ENCODE peak calls at places on chromosomes 3 and 15, in four cellular contexts. One of them, this sample, is unnamed.

GRCh38 chr3:52811452-52812011 is 16.9 kb downstream of the ITIH3 start:
- DNase-seq in heart right ventricle: no peak
- DNase-seq in cardiac muscle cell: no peak
- DNase-seq in PC-9: no peak
- DNase-seq in this sample: no peak

GRCh38 chr3:53806182-53807116 is 39.8 kb downstream of the CHDH start:
- DNase-seq in cardiac muscle cell: no peak
- DNase-seq in PC-9: no peak
- DNase-seq in heart right ventricle: peak; percentile 30
- DNase-seq in this sample: no peak

GRCh38 chr3:54818942-54819341 is 108.9 kb downstream of the LRTM1 start:
- DNase-seq in heart right ventricle: no peak
- DNase-seq in cardiac muscle cell: no peak
- DNase-seq in PC-9: no peak
- DNase-seq in this sample: no peak

GRCh38 chr3:64995857-64996564 is 308.2 kb upstream of the ADAMTS9 start:
- DNase-seq in cardiac muscle cell: peak; percentile 9
- DNase-seq in PC-9: no peak
- DNase-seq in heart right ventricle: no peak
- DNase-seq in this sample: no peak

GRCh38 chr15:76393614-76394013 is 57.0 kb downstream of the ISL2 start:
- DNase-seq in cardiac muscle cell: no peak
- DNase-seq in heart right ventricle: no peak
- DNase-seq in PC-9: no peak
- DNase-seq in this sample: no peak

GRCh38 chr15:88654430-88655102 is 15.8 kb downstream of the ISG20 start:
- DNase-seq in PC-9: no peak
- DNase-seq in cardiac muscle cell: no peak
- DNase-seq in heart right ventricle: no peak
- DNase-seq in this sample: no peak

GRCh38 chr3:111947179-111947727 is 31.6 kb upstream of the ABHD10 start:
- DNase-seq in cardiac muscle cell: no peak
- DNase-seq in PC-9: no peak
- DNase-seq in heart right ventricle: no peak
- DNase-seq in this sample: no peak

GRCh38 chr3:115615001-115615447 is 8.3 kb upstream of the GAP43 start:
- DNase-seq in heart right ventricle: no peak
- DNase-seq in cardiac muscle cell: no peak
- DNase-seq in PC-9: peak; percentile 47
- DNase-seq in this sample: no peak

GRCh38 chr3:9932843-9933560 is 632 bp upstream of the CRELD1 start:
- DNase-seq in heart right ventricle: peak; percentile 85
- DNase-seq in PC-9: peak; percentile 70
- DNase-seq in cardiac muscle cell: peak; percentile 87
- DNase-seq in this sample: peak; percentile 53

GRCh38 chr15:75107905-75108838 is 84.8 kb downstream of the PPCDC start:
- DNase-seq in heart right ventricle: peak; percentile 21
- DNase-seq in cardiac muscle cell: no peak
- DNase-seq in PC-9: peak; percentile 74
- DNase-seq in this sample: no peak

GRCh38 chr15:92113832-92114231 is 260.3 kb downstream of the SLCO3A1 start:
- DNase-seq in cardiac muscle cell: no peak
- DNase-seq in PC-9: no peak
- DNase-seq in heart right ventricle: no peak
- DNase-seq in this sample: no peak

GRCh38 chr3:65875395-65876027 is 163.2 kb downstream of the MAGI1 start:
- DNase-seq in PC-9: no peak
- DNase-seq in heart right ventricle: no peak
- DNase-seq in cardiac muscle cell: no peak
- DNase-seq in this sample: no peak

GRCh38 chr3:12656850-12657249 is 7.1 kb downstream of the RAF1 start:
- DNase-seq in heart right ventricle: no peak
- DNase-seq in PC-9: no peak
- DNase-seq in cardiac muscle cell: no peak
- DNase-seq in this sample: no peak

GRCh38 chr15:64651573-64652260 is 123.7 kb downstream of the RBPMS2 start:
- DNase-seq in heart right ventricle: no peak
- DNase-seq in cardiac muscle cell: no peak
- DNase-seq in PC-9: peak; percentile 11
- DNase-seq in this sample: no peak

GRCh38 chr3:17850448-17850847 is 108.0 kb upstream of the TBC1D5 start:
- DNase-seq in heart right ventricle: no peak
- DNase-seq in cardiac muscle cell: no peak
- DNase-seq in PC-9: no peak
- DNase-seq in this sample: no peak

GRCh38 chr15:71800835-71801745 is 9.3 kb upstream of the NR2E3 start:
- DNase-seq in heart right ventricle: no peak
- DNase-seq in cardiac muscle cell: peak; percentile 77
- DNase-seq in PC-9: peak; percentile 60
- DNase-seq in this sample: no peak

GRCh38 chr15:70348581-70349344 is 251.0 kb upstream of the TLE3 start:
- DNase-seq in heart right ventricle: no peak
- DNase-seq in cardiac muscle cell: no peak
- DNase-seq in PC-9: no peak
- DNase-seq in this sample: peak; percentile 74

GRCh38 chr15:49645937-49646336 is 25.1 kb downstream of the DTWD1 start:
- DNase-seq in PC-9: peak; percentile 33
- DNase-seq in heart right ventricle: no peak
- DNase-seq in cardiac muscle cell: no peak
- DNase-seq in this sample: no peak

GRCh38 chr3:229262-229661 is 32.7 kb downstream of the CHL1 start:
- DNase-seq in cardiac muscle cell: no peak
- DNase-seq in heart right ventricle: no peak
- DNase-seq in PC-9: no peak
- DNase-seq in this sample: no peak

GRCh38 chr15:91853968-91854943 is 748 bp downstream of the SLCO3A1 start:
- DNase-seq in heart right ventricle: peak; percentile 64
- DNase-seq in PC-9: peak; percentile 51
- DNase-seq in cardiac muscle cell: peak; percentile 73
- DNase-seq in this sample: no peak

GRCh38 chr3:129845956-129846355 is 47.6 kb downstream of the TMCC1 start:
- DNase-seq in PC-9: peak; percentile 16
- DNase-seq in cardiac muscle cell: no peak
- DNase-seq in heart right ventricle: no peak
- DNase-seq in this sample: no peak

GRCh38 chr15:100725121-100726069 is 123.0 kb downstream of the ASB7 start:
- DNase-seq in heart right ventricle: no peak
- DNase-seq in PC-9: no peak
- DNase-seq in cardiac muscle cell: no peak
- DNase-seq in this sample: peak; percentile 59

GRCh38 chr15:58547628-58548307 is 116.0 kb downstream of the LIPC start:
- DNase-seq in PC-9: no peak
- DNase-seq in heart right ventricle: no peak
- DNase-seq in cardiac muscle cell: no peak
- DNase-seq in this sample: no peak

GRCh38 chr3:138434875-138435772 is 708 bp downstream of the ESYT3 start:
- DNase-seq in heart right ventricle: no peak
- DNase-seq in PC-9: peak; percentile 19
- DNase-seq in cardiac muscle cell: peak; percentile 28
- DNase-seq in this sample: no peak

GRCh38 chr15:78739206-78739605 is 72.1 kb downstream of the ADAMTS7 start:
- DNase-seq in cardiac muscle cell: no peak
- DNase-seq in PC-9: no peak
- DNase-seq in heart right ventricle: no peak
- DNase-seq in this sample: no peak

GRCh38 chr3:181726351-181727121 is 14.8 kb downstream of the SOX2 start:
- DNase-seq in heart right ventricle: no peak
- DNase-seq in PC-9: no peak
- DNase-seq in cardiac muscle cell: peak; percentile 74
- DNase-seq in this sample: no peak

GRCh38 chr3:102179321-102180290 is 255.2 kb upstream of the ZPLD1 start:
- DNase-seq in PC-9: no peak
- DNase-seq in cardiac muscle cell: no peak
- DNase-seq in heart right ventricle: no peak
- DNase-seq in this sample: no peak

GRCh38 chr3:41202834-41203345 is 3.6 kb downstream of the CTNNB1 start:
- DNase-seq in PC-9: peak; percentile 3
- DNase-seq in cardiac muscle cell: peak; percentile 61
- DNase-seq in heart right ventricle: no peak
- DNase-seq in this sample: no peak

GRCh38 chr15:40325188-40325587 is 1.7 kb downstream of the INAFM2 start:
- DNase-seq in heart right ventricle: no peak
- DNase-seq in cardiac muscle cell: no peak
- DNase-seq in PC-9: no peak
- DNase-seq in this sample: no peak

GRCh38 chr15:40323953-40324937 is 753 bp downstream of the INAFM2 start:
- DNase-seq in heart right ventricle: peak; percentile 52
- DNase-seq in cardiac muscle cell: no peak
- DNase-seq in PC-9: no peak
- DNase-seq in this sample: no peak

GRCh38 chr15:40327338-40327917 is 3.9 kb downstream of the INAFM2 start:
- DNase-seq in PC-9: no peak
- DNase-seq in heart right ventricle: no peak
- DNase-seq in cardiac muscle cell: no peak
- DNase-seq in this sample: no peak

GRCh38 chr15:40323239-40323952 is at the start of gene INAFM2:
- DNase-seq in PC-9: peak; percentile 81
- DNase-seq in cardiac muscle cell: peak; percentile 98
- DNase-seq in heart right ventricle: peak; percentile 94
- DNase-seq in this sample: peak; percentile 96

GRCh38 chr15:40325700-40326099 is 2.2 kb downstream of the INAFM2 start:
- DNase-seq in PC-9: no peak
- DNase-seq in heart right ventricle: no peak
- DNase-seq in cardiac muscle cell: no peak
- DNase-seq in this sample: no peak
- H3K4me1 ChIP-seq in PC-9: peaks cover 10% of the 10 kb centered on the region
- H3K4me1 ChIP-seq in heart right ventricle: peaks cover 61% of the 10 kb centered on the region
- H3K4me1 ChIP-seq in cardiac muscle cell: peaks cover 64% of the 10 kb centered on the region
- H3K4me1 ChIP-seq in this sample: peaks cover 43% of the 10 kb centered on the region

GRCh38 chr3:37943126-37943525 is 47.5 kb upstream of the VILL start:
- DNase-seq in PC-9: no peak
- DNase-seq in cardiac muscle cell: no peak
- DNase-seq in heart right ventricle: no peak
- DNase-seq in this sample: no peak

GRCh38 chr3:37941608-37942540 is 48.7 kb upstream of the VILL start:
- DNase-seq in heart right ventricle: no peak
- DNase-seq in cardiac muscle cell: no peak
- DNase-seq in PC-9: no peak
- DNase-seq in this sample: no peak

GRCh38 chr3:37938011-37938410 is 52.6 kb upstream of the VILL start:
- DNase-seq in heart right ventricle: no peak
- DNase-seq in PC-9: peak; percentile 24
- DNase-seq in cardiac muscle cell: no peak
- DNase-seq in this sample: no peak

GRCh38 chr3:37942646-37943045 is 47.9 kb upstream of the VILL start:
- DNase-seq in PC-9: no peak
- DNase-seq in cardiac muscle cell: no peak
- DNase-seq in heart right ventricle: no peak
- DNase-seq in this sample: no peak

DNA sequence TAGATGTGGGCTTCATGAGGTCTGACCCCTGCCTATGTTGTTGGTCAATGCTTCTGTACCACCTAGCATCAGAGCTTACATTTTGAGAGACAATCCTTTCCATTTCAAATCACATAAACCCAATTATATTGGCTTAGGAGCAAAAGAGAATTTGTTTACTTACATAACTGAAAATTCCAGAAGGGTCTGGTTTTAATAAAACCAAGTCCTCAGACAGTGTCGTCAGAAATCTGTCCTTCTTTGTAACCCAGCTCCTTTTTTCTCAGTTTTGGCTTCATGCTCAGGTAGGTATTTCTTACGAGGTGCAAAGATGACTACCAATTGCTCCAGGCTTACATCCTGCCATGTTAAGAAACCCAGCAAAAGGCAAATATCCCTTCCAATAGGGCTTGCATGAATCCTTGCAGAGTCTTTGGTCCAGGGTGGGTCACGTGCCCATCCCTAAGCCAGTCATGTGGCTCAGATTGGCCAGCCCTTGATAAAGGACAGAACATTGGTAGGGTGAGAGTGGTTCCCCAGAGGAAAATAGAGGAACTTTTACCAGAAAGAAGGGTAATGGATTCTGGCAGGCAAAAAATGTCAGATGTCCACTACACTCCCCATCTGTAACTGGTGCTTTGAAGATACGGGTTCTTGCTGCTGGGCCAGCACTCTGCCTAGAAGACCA is 50.2 kb upstream of the VILL start:
- DNase-seq in heart right ventricle: no peak
- DNase-seq in cardiac muscle cell: no peak
- DNase-seq in PC-9: no peak
- DNase-seq in this sample: no peak
- H3K4me1 ChIP-seq in heart right ventricle: peaks cover 67% of the 10 kb centered on the region
- H3K4me1 ChIP-seq in cardiac muscle cell: peaks cover 22% of the 10 kb centered on the region
- H3K4me1 ChIP-seq in PC-9: peaks cover 63% of the 10 kb centered on the region
- H3K4me1 ChIP-seq in this sample: peaks cover 15% of the 10 kb centered on the region

GRCh38 chr3:71389191-71389590 is 194.3 kb downstream of the FOXP1 start:
- DNase-seq in heart right ventricle: no peak
- DNase-seq in PC-9: no peak
- DNase-seq in cardiac muscle cell: no peak
- DNase-seq in this sample: no peak

GRCh38 chr3:71392277-71392676 is 191.3 kb downstream of the FOXP1 start:
- DNase-seq in cardiac muscle cell: no peak
- DNase-seq in PC-9: no peak
- DNase-seq in heart right ventricle: no peak
- DNase-seq in this sample: no peak

GRCh38 chr3:71389911-71390573 is 193.5 kb downstream of the FOXP1 start:
- DNase-seq in PC-9: no peak
- DNase-seq in cardiac muscle cell: peak; percentile 26
- DNase-seq in heart right ventricle: peak; percentile 28
- DNase-seq in this sample: no peak

GRCh38 chr3:71393093-71393492 is 190.4 kb downstream of the FOXP1 start:
- DNase-seq in PC-9: no peak
- DNase-seq in cardiac muscle cell: no peak
- DNase-seq in heart right ventricle: no peak
- DNase-seq in this sample: no peak

DNA sequence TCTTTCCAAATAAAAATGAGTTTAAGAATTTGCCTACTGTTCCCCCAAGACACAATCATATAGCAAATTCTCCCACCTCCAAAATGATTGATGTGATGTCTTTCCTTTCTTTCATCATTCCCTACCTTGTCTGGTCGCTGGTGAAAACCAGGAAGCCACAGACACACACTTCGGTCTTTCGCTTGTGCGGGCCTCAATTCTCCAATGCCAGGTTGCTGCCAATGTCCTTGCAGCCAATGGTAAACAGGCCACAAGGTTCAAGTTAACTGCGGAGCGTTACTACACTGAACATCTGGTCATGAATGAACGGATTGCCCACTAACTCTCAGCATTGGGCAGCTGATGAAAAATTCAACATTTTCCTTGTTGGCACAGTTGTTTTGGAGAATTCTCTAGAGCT is 192.2 kb downstream of the FOXP1 start:
- DNase-seq in cardiac muscle cell: no peak
- DNase-seq in heart right ventricle: no peak
- DNase-seq in PC-9: no peak
- DNase-seq in this sample: no peak
- H3K4me1 ChIP-seq in cardiac muscle cell: peaks cover 7% of the 10 kb centered on the region
- H3K4me1 ChIP-seq in heart right ventricle: peaks cover 6% of the 10 kb centered on the region
- H3K4me1 ChIP-seq in PC-9: no peaks in the 10 kb centered on the region
- H3K4me1 ChIP-seq in this sample: peaks cover 20% of the 10 kb centered on the region

DNA sequence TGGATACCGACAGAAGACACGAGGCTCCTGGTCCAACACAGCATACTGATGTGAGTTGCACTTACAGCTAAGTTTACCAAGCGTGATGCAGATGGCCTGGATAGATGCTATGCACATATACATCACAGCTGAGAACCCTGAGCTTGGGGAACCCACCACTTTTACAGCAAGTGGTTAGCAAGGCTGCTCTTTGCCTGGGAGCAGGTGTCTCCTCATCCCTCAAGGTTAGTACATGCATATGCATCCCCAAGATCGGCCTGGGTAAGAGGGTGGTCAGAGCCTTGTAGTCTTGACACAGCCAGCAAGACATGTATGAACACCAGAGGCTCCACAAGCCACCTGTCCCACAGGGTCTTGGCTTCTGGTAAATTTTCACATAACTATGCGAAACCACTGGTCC is 28.3 kb downstream of the LRRC2 start:
- DNase-seq in cardiac muscle cell: no peak
- DNase-seq in heart right ventricle: no peak
- DNase-seq in PC-9: no peak
- DNase-seq in this sample: no peak
- H3K4me1 ChIP-seq in cardiac muscle cell: peaks cover 16% of the 10 kb centered on the region
- H3K4me1 ChIP-seq in heart right ventricle: peaks cover 6% of the 10 kb centered on the region
- H3K4me1 ChIP-seq in PC-9: peaks cover 9% of the 10 kb centered on the region
- H3K4me1 ChIP-seq in this sample: no peaks in the 10 kb centered on the region

This sample was measured in ascending aorta.